ENCODE peak calls at places on chromosomes 12 and 14, in seven cellular contexts. R is H7; E is iPS DF 19.7; J is type B pancreatic cell; C is activated T-helper 1 cell treated with anti-CD3 and anti-CD28 coated beads, Interleukin-2, amount 50 U/mL, for 16 hours; A is HuH-7; M is HTR-8/SVneo. O is an unnamed sample.

GRCh38 chr14:57746563-57746962 is 119.3 kb downstream of the SLC35F4 start:
- DNase-seq in R (no peak), E (no peak), J (no peak), C (no peak), A (no peak), M (no peak), O (no peak)

GRCh38 chr12:125403145-125403789 is 338.0 kb downstream of the AACS start:
- DNase-seq in R (peak; percentile 74), E (peak; percentile 84), J (no peak), C (no peak), A (peak; percentile 8), M (peak; percentile 23), O (peak; percentile 17)

GRCh38 chr12:108266131-108266530 is 73.0 kb downstream of the CMKLR1 start:
- DNase-seq in R (no peak), E (no peak), J (no peak), C (no peak), A (no peak), M (no peak), O (no peak)

GRCh38 chr12:86091676-86092075 is 164.5 kb downstream of the MGAT4C start:
- DNase-seq in R (no peak), E (no peak), J (no peak), C (no peak), A (no peak), M (no peak), O (no peak)

GRCh38 chr12:71440393-71441349 is 1.1 kb downstream of the LGR5 start:
- DNase-seq in R (peak; percentile 46), E (no peak), J (no peak), C (no peak), A (peak; percentile 73), M (no peak), O (peak; percentile 71)

GRCh38 chr12:131979606-131980005 is 29.9 kb downstream of the EP400 start:
- DNase-seq in R (no peak), E (no peak), J (no peak), C (no peak), A (no peak), M (no peak), O (no peak)

GRCh38 chr12:108825205-108825950 is 32.0 kb downstream of the SSH1 start:
- DNase-seq in R (no peak), E (no peak), J (no peak), C (no peak), A (no peak), M (no peak), O (no peak)

GRCh38 chr12:19084547-19084946 is 45.0 kb upstream of the PLEKHA5 start:
- DNase-seq in R (no peak), E (no peak), J (no peak), C (no peak), A (no peak), M (no peak), O (no peak)

GRCh38 chr14:64643709-64644108 is 60.5 kb upstream of the PLEKHG3 start:
- DNase-seq in R (no peak), E (no peak), J (no peak), C (no peak), A (no peak), M (no peak), O (no peak)

GRCh38 chr14:79074501-79074900 is 904.3 kb downstream of the NRXN3 start:
- DNase-seq in R (no peak), E (no peak), J (no peak), C (no peak), A (no peak), M (no peak), O (no peak)

GRCh38 chr14:28102814-28103213 is 663.8 kb upstream of the FOXG1 start:
- DNase-seq in R (no peak), E (no peak), J (no peak), C (no peak), A (no peak), M (no peak), O (no peak)

GRCh38 chr12:124047045-124047566 is 74.1 kb downstream of the ZNF664 start:
- DNase-seq in R (no peak), E (no peak), J (no peak), C (no peak), A (no peak), M (no peak), O (no peak)

GRCh38 chr12:100251917-100252316 is 15.0 kb downstream of the DEPDC4 start:
- DNase-seq in R (no peak), E (no peak), J (no peak), C (no peak), A (peak; percentile 33), M (no peak), O (no peak)

GRCh38 chr14:55814873-55815272 is 234.9 kb downstream of the KTN1 start:
- DNase-seq in R (no peak), E (no peak), J (no peak), C (no peak), A (no peak), M (no peak), O (no peak)

GRCh38 chr12:96371138-96371786 is 29.0 kb downstream of the CDK17 start:
- DNase-seq in R (no peak), E (no peak), J (no peak), C (no peak), A (no peak), M (no peak), O (no peak)

GRCh38 chr12:79897617-79898016 is 37.3 kb downstream of the PPP1R12A start:
- DNase-seq in R (peak; percentile 4), E (peak; percentile 30), J (no peak), C (no peak), A (no peak), M (peak; percentile 56), O (peak; percentile 46)

O was measured in SW480.